ENCODE peak calls at places on chromosome 22, in ten cellular contexts. One of them, this sample, is unnamed.

GRCh38 chr22:41687901-41688364 is 734 bp downstream of the SNU13 start:
- DNase-seq in IMR-90: peak; percentile 22
- DNase-seq in fibroblast of villous mesenchyme: peak; percentile 41
- DNase-seq in NB4: peak; percentile 73
- DNase-seq in tibial nerve: no peak
- DNase-seq in MM.1S: peak; percentile 41
- DNase-seq in H9: no peak
- DNase-seq in psoas muscle: peak; percentile 65
- DNase-seq in omental fat pad: no peak
- DNase-seq in K562: peak; percentile 54
- DNase-seq in this sample: no peak

GRCh38 chr22:28112548-28113043 is 193.5 kb upstream of the PITPNB start:
- DNase-seq in IMR-90: peak; percentile 43
- DNase-seq in fibroblast of villous mesenchyme: peak; percentile 40
- DNase-seq in NB4: peak; percentile 42
- DNase-seq in tibial nerve: peak; percentile 22
- DNase-seq in MM.1S: peak; percentile 10
- DNase-seq in H9: peak; percentile 40
- DNase-seq in psoas muscle: peak; percentile 80
- DNase-seq in omental fat pad: no peak
- DNase-seq in K562: peak; percentile 28
- DNase-seq in this sample: no peak

GRCh38 chr22:30575011-30575671 is 676 bp upstream of the GAL3ST1 start:
- DNase-seq in IMR-90: peak; percentile 70
- DNase-seq in fibroblast of villous mesenchyme: peak; percentile 90
- DNase-seq in NB4: no peak
- DNase-seq in tibial nerve: no peak
- DNase-seq in MM.1S: no peak
- DNase-seq in H9: peak; percentile 53
- DNase-seq in psoas muscle: peak; percentile 48
- DNase-seq in omental fat pad: no peak
- DNase-seq in K562: no peak
- DNase-seq in this sample: no peak

GRCh38 chr22:33024626-33025025 is 33.6 kb downstream of the SYN3 start:
- DNase-seq in IMR-90: no peak
- DNase-seq in fibroblast of villous mesenchyme: no peak
- DNase-seq in NB4: no peak
- DNase-seq in tibial nerve: no peak
- DNase-seq in MM.1S: no peak
- DNase-seq in H9: no peak
- DNase-seq in psoas muscle: no peak
- DNase-seq in omental fat pad: no peak
- DNase-seq in K562: no peak
- DNase-seq in this sample: no peak

GRCh38 chr22:47000888-47001287 is 238.4 kb downstream of the TBC1D22A start:
- DNase-seq in IMR-90: no peak
- DNase-seq in fibroblast of villous mesenchyme: no peak
- DNase-seq in NB4: no peak
- DNase-seq in tibial nerve: no peak
- DNase-seq in MM.1S: peak; percentile 29
- DNase-seq in H9: no peak
- DNase-seq in psoas muscle: no peak
- DNase-seq in omental fat pad: no peak
- DNase-seq in K562: no peak
- DNase-seq in this sample: no peak

GRCh38 chr22:50403701-50404101 is 60.6 kb downstream of the PPP6R2 start:
- DNase-seq in IMR-90: no peak
- DNase-seq in fibroblast of villous mesenchyme: peak; percentile 14
- DNase-seq in NB4: no peak
- DNase-seq in tibial nerve: peak; percentile 49
- DNase-seq in MM.1S: no peak
- DNase-seq in H9: no peak
- DNase-seq in psoas muscle: peak; percentile 67
- DNase-seq in omental fat pad: no peak
- DNase-seq in K562: no peak
- DNase-seq in this sample: no peak

GRCh38 chr22:32336185-32336603 is 21.5 kb upstream of the RFPL3 start:
- DNase-seq in IMR-90: no peak
- DNase-seq in fibroblast of villous mesenchyme: no peak
- DNase-seq in NB4: no peak
- DNase-seq in tibial nerve: no peak
- DNase-seq in MM.1S: no peak
- DNase-seq in H9: no peak
- DNase-seq in psoas muscle: no peak
- DNase-seq in omental fat pad: no peak
- DNase-seq in K562: no peak
- DNase-seq in this sample: no peak

GRCh38 chr22:45484742-45485141 is 17.9 kb upstream of the FBLN1 start:
- DNase-seq in IMR-90: no peak
- DNase-seq in fibroblast of villous mesenchyme: no peak
- DNase-seq in NB4: no peak
- DNase-seq in tibial nerve: no peak
- DNase-seq in MM.1S: no peak
- DNase-seq in H9: no peak
- DNase-seq in psoas muscle: no peak
- DNase-seq in omental fat pad: no peak
- DNase-seq in K562: no peak
- DNase-seq in this sample: no peak

GRCh38 chr22:22111267-22111751 is 128.7 kb upstream of the TOP3B start:
- DNase-seq in IMR-90: peak; percentile 95
- DNase-seq in fibroblast of villous mesenchyme: peak; percentile 30
- DNase-seq in NB4: no peak
- DNase-seq in tibial nerve: no peak
- DNase-seq in MM.1S: no peak
- DNase-seq in H9: no peak
- DNase-seq in psoas muscle: no peak
- DNase-seq in omental fat pad: no peak
- DNase-seq in K562: peak; percentile 87
- DNase-seq in this sample: no peak

GRCh38 chr22:23762866-23763578 is at the start of gene C22orf15:
- DNase-seq in IMR-90: peak; percentile 29
- DNase-seq in fibroblast of villous mesenchyme: peak; percentile 29
- DNase-seq in NB4: peak; percentile 58
- DNase-seq in tibial nerve: no peak
- DNase-seq in MM.1S: no peak
- DNase-seq in H9: peak; percentile 77
- DNase-seq in psoas muscle: peak; percentile 62
- DNase-seq in omental fat pad: no peak
- DNase-seq in K562: no peak
- DNase-seq in this sample: no peak

GRCh38 chr22:29226246-29226981 is 20.7 kb downstream of the EMID1 start:
- DNase-seq in IMR-90: no peak
- DNase-seq in fibroblast of villous mesenchyme: no peak
- DNase-seq in NB4: no peak
- DNase-seq in tibial nerve: no peak
- DNase-seq in MM.1S: no peak
- DNase-seq in H9: no peak
- DNase-seq in psoas muscle: no peak
- DNase-seq in omental fat pad: no peak
- DNase-seq in K562: no peak
- DNase-seq in this sample: no peak

GRCh38 chr22:40332319-40332781 is 13.9 kb upstream of the ADSL start:
- DNase-seq in IMR-90: peak; percentile 81
- DNase-seq in fibroblast of villous mesenchyme: peak; percentile 76
- DNase-seq in NB4: no peak
- DNase-seq in tibial nerve: no peak
- DNase-seq in MM.1S: no peak
- DNase-seq in H9: no peak
- DNase-seq in psoas muscle: no peak
- DNase-seq in omental fat pad: no peak
- DNase-seq in K562: no peak
- DNase-seq in this sample: no peak

GRCh38 chr22:48779661-48780596 is 1047.7 kb downstream of the BRD1 start:
- DNase-seq in IMR-90: no peak
- DNase-seq in fibroblast of villous mesenchyme: no peak
- DNase-seq in NB4: no peak
- DNase-seq in tibial nerve: peak; percentile 4
- DNase-seq in MM.1S: no peak
- DNase-seq in H9: no peak
- DNase-seq in psoas muscle: no peak
- DNase-seq in omental fat pad: no peak
- DNase-seq in K562: no peak
- DNase-seq in this sample: no peak

GRCh38 chr22:48782326-48782725 is 1045.3 kb downstream of the BRD1 start:
- DNase-seq in IMR-90: no peak
- DNase-seq in fibroblast of villous mesenchyme: no peak
- DNase-seq in NB4: no peak
- DNase-seq in tibial nerve: peak; percentile 3
- DNase-seq in MM.1S: no peak
- DNase-seq in H9: no peak
- DNase-seq in psoas muscle: no peak
- DNase-seq in omental fat pad: no peak
- DNase-seq in K562: no peak
- DNase-seq in this sample: no peak

GRCh38 chr22:48781868-48782267 is 1045.8 kb downstream of the BRD1 start:
- DNase-seq in IMR-90: no peak
- DNase-seq in fibroblast of villous mesenchyme: no peak
- DNase-seq in NB4: no peak
- DNase-seq in tibial nerve: no peak
- DNase-seq in MM.1S: no peak
- DNase-seq in H9: no peak
- DNase-seq in psoas muscle: no peak
- DNase-seq in omental fat pad: no peak
- DNase-seq in K562: no peak
- DNase-seq in this sample: no peak

GRCh38 chr22:48780597-48781277 is 1046.9 kb downstream of the BRD1 start:
- DNase-seq in IMR-90: no peak
- DNase-seq in fibroblast of villous mesenchyme: no peak
- DNase-seq in NB4: no peak
- DNase-seq in tibial nerve: peak; percentile 1
- DNase-seq in MM.1S: no peak
- DNase-seq in H9: no peak
- DNase-seq in psoas muscle: no peak
- DNase-seq in omental fat pad: no peak
- DNase-seq in K562: no peak
- DNase-seq in this sample: no peak

GRCh38 chr22:48781391-48781790 is 1046.3 kb downstream of the BRD1 start:
- DNase-seq in IMR-90: no peak
- DNase-seq in fibroblast of villous mesenchyme: no peak
- DNase-seq in NB4: no peak
- DNase-seq in tibial nerve: peak; percentile 5
- DNase-seq in MM.1S: no peak
- DNase-seq in H9: no peak
- DNase-seq in psoas muscle: no peak
- DNase-seq in omental fat pad: no peak
- DNase-seq in K562: no peak
- DNase-seq in this sample: no peak
- TF ChIP-seq CTCF in IMR-90: no peak
- TF ChIP-seq CTCF in fibroblast of villous mesenchyme: no peak
- TF ChIP-seq CTCF in NB4: no peak
- TF ChIP-seq CTCF in tibial nerve: no peak
- TF ChIP-seq CTCF in MM.1S: no peak
- TF ChIP-seq CTCF in H9: no peak
- TF ChIP-seq CTCF in psoas muscle: no peak
- TF ChIP-seq CTCF in omental fat pad: no peak
- TF ChIP-seq CTCF in K562: no peak
- TF ChIP-seq CTCF in this sample: no peak

GRCh38 chr22:48979482-48979881 is 848.2 kb downstream of the BRD1 start:
- DNase-seq in IMR-90: no peak
- DNase-seq in fibroblast of villous mesenchyme: no peak
- DNase-seq in NB4: peak; percentile 22
- DNase-seq in tibial nerve: no peak
- DNase-seq in MM.1S: no peak
- DNase-seq in H9: peak; percentile 60
- DNase-seq in psoas muscle: no peak
- DNase-seq in omental fat pad: no peak
- DNase-seq in K562: peak; percentile 16
- DNase-seq in this sample: no peak
- TF ChIP-seq CTCF in IMR-90: no peak
- TF ChIP-seq CTCF in fibroblast of villous mesenchyme: no peak
- TF ChIP-seq CTCF in NB4: no peak
- TF ChIP-seq CTCF in tibial nerve: no peak
- TF ChIP-seq CTCF in MM.1S: no peak
- TF ChIP-seq CTCF in H9: peak; percentile 63
- TF ChIP-seq CTCF in psoas muscle: no peak
- TF ChIP-seq CTCF in omental fat pad: no peak
- TF ChIP-seq CTCF in K562: no peak
- TF ChIP-seq CTCF in this sample: peak; percentile 39

DNA sequence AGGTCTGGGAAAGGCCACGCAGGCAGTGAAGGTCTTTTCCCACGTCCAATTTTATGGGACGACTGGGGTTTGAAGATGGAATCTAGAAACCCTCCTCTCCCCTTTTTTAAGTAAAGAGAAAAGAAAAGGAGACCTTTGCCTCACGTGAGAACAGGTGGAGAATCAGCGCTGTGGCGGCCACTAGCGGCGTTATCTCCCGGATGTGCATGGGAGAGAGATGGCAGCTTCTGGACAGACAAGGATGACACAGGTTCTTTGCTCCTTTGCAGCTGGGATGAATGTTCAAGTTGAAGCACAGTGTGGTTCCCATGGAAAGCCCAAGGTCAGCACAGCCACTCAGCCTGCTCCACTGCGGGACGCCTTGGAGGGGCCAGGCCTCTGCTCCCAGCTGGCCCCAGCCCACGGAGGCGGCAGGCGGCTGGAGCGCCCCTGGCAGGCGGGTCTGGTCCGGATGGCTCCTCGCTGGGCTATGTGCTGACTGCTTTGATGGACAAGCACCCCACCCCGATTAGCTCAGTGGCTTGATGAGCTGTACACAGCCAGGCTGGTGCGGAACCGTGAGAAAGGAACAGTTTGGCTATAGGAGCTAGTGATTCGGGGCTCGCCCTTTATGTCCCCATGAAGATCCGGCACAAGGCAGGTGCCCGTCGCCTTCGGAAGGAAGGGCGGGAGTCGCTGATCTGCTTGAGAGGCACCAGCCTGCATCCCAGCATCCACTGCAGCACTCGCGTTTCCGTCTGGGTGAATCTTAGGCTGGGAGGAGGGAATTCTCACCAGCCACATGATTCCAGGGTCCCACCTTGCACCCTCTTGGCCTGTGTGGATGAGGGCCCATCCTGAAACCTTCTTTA is 14.5 kb upstream of the BID start:
- DNase-seq in IMR-90: no peak
- DNase-seq in fibroblast of villous mesenchyme: no peak
- DNase-seq in NB4: no peak
- DNase-seq in tibial nerve: no peak
- DNase-seq in MM.1S: no peak
- DNase-seq in H9: peak; percentile 58
- DNase-seq in psoas muscle: no peak
- DNase-seq in omental fat pad: no peak
- DNase-seq in K562: peak; percentile 59
- DNase-seq in this sample: no peak
- TF ChIP-seq CTCF in IMR-90: no peak
- TF ChIP-seq CTCF in fibroblast of villous mesenchyme: no peak
- TF ChIP-seq CTCF in NB4: peak; percentile 16
- TF ChIP-seq CTCF in tibial nerve: no peak
- TF ChIP-seq CTCF in MM.1S: no peak
- TF ChIP-seq CTCF in H9: peak; percentile 49
- TF ChIP-seq CTCF in psoas muscle: no peak
- TF ChIP-seq CTCF in omental fat pad: no peak
- TF ChIP-seq CTCF in K562: peak; percentile 75
- TF ChIP-seq CTCF in this sample: no peak

DNA sequence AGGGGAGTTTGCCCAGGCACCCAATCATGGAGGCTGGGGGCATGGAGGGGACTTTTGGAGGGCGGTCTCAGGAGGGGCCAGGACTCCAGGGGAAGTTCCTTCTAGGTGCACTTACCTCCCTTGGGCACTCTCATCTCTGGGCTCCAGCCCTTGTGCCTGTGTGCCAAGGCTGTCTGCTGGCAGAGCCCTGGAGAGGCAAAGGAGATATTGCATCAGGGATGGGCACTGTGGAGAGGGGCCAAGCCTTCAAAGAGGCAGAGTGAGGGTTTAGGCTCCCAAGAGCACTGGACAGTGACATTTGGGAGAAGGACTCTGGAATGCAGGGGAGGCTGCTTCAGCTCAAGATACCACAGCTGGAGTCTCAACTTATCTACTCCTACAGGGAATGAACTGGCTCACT is 32.2 kb upstream of the TFIP11 start:
- DNase-seq in IMR-90: no peak
- DNase-seq in fibroblast of villous mesenchyme: no peak
- DNase-seq in NB4: no peak
- DNase-seq in tibial nerve: no peak
- DNase-seq in MM.1S: no peak
- DNase-seq in H9: no peak
- DNase-seq in psoas muscle: peak; percentile 63
- DNase-seq in omental fat pad: no peak
- DNase-seq in K562: no peak
- DNase-seq in this sample: no peak
- TF ChIP-seq CTCF in IMR-90: no peak
- TF ChIP-seq CTCF in fibroblast of villous mesenchyme: no peak
- TF ChIP-seq CTCF in NB4: no peak
- TF ChIP-seq CTCF in tibial nerve: no peak
- TF ChIP-seq CTCF in MM.1S: no peak
- TF ChIP-seq CTCF in H9: no peak
- TF ChIP-seq CTCF in psoas muscle: no peak
- TF ChIP-seq CTCF in omental fat pad: no peak
- TF ChIP-seq CTCF in K562: no peak
- TF ChIP-seq CTCF in this sample: no peak

This sample was measured in neural crest cell.